ENCODE peak calls at places on chromosomes 3 and 15, in four cellular contexts. K is neural progenitor cell, T is B cell, N is breast epithelium. U is an unnamed sample.
A peak's percentile ranks its signal among the peaks of the same experiment; 100 is the strongest.

GRCh38 chr15:101133751-101134261 is 118.0 kb downstream of the CHSY1 start:
- DNase-seq in N (no peak), T (no peak), K (no peak), U (no peak)

GRCh38 chr15:91824256-91824655 is 29.3 kb upstream of the SLCO3A1 start:
- DNase-seq in N (no peak), T (no peak), K (no peak), U (no peak)

GRCh38 chr15:56102401-56102800 is 109.0 kb upstream of the NEDD4 start:
- DNase-seq in T (no peak), N (no peak), K (no peak), U (no peak)

GRCh38 chr15:92651877-92652575 is 3.5 kb downstream of the FAM174B start:
- DNase-seq in N (no peak), K (no peak), T (no peak), U (no peak)

GRCh38 chr3:186825294-186825821 is 17.2 kb upstream of the ADIPOQ start:
- DNase-seq in N (no peak), T (no peak), K (peak; percentile 81), U (no peak)

GRCh38 chr3:160635213-160635612 is 41.7 kb upstream of the ARL14 start:
- DNase-seq in K (no peak), N (no peak), T (no peak), U (no peak)

GRCh38 chr3:178275311-178275710 is 260.9 kb upstream of the KCNMB2 start:
- DNase-seq in T (no peak), N (no peak), K (no peak), U (no peak)

GRCh38 chr15:29569533-29570092 is 252.7 kb downstream of the TJP1 start:
- DNase-seq in T (no peak), K (peak; percentile 69), N (no peak), U (no peak)

GRCh38 chr3:12051586-12051985 is 47.4 kb downstream of the SYN2 start:
- DNase-seq in T (no peak), N (no peak), K (no peak), U (no peak)

GRCh38 chr15:39587910-39588530 is 7.1 kb downstream of the THBS1 start:
- DNase-seq in N (no peak), K (no peak), T (no peak), U (no peak)

GRCh38 chr3:141303481-141304223 is 64.7 kb upstream of the ZBTB38 start:
- DNase-seq in N (no peak), K (peak; percentile 74), T (peak; percentile 48), U (peak; percentile 76)

GRCh38 chr15:39666671-39667070 is 85.8 kb downstream of the THBS1 start:
- DNase-seq in T (no peak), K (peak; percentile 40), N (no peak), U (no peak)

GRCh38 chr15:72306211-72306785 is 13.7 kb downstream of the CELF6 start:
- DNase-seq in T (no peak), N (no peak), K (peak; percentile 76), U (peak; percentile 34)

GRCh38 chr3:58529516-58530353 is 7.3 kb downstream of the ACOX2 start:
- DNase-seq in K (peak; percentile 86), N (no peak), T (no peak), U (no peak)

GRCh38 chr15:73944161-73945099 is 18.2 kb downstream of the LOXL1 start:
- DNase-seq in K (peak; percentile 95), N (no peak), T (no peak), U (no peak)

GRCh38 chr3:13282528-13282985 is 137.6 kb downstream of the NUP210 start:
- DNase-seq in N (no peak), T (peak; percentile 84), K (peak; percentile 77), U (peak; percentile 61)

GRCh38 chr15:80818996-80819395 is 39.8 kb downstream of the CEMIP start:
- DNase-seq in N (no peak), K (no peak), T (no peak), U (no peak)

GRCh38 chr3:171458857-171459129 is 1.4 kb downstream of the TNIK start:
- DNase-seq in K (peak; percentile 48), T (no peak), N (no peak), U (no peak)

GRCh38 chr15:61830536-61831330 is 229.5 kb downstream of the VPS13C start:
- DNase-seq in T (no peak), K (no peak), N (no peak), U (no peak)

GRCh38 chr3:66486646-66487045 is 14.2 kb downstream of the LRIG1 start:
- DNase-seq in T (no peak), K (no peak), N (no peak), U (no peak)

GRCh38 chr15:80626643-80627120 is 68.4 kb upstream of the ABHD17C start:
- DNase-seq in N (no peak), K (no peak), T (no peak), U (no peak)

GRCh38 chr3:24145981-24146822 is 201.1 kb downstream of the NR1D2 start:
- DNase-seq in K (no peak), T (no peak), N (no peak), U (no peak)

GRCh38 chr3:47133641-47134040 is 30.3 kb downstream of the SETD2 start:
- DNase-seq in K (no peak), T (no peak), N (no peak), U (no peak)

GRCh38 chr3:185825639-185826481 is 1.0 kb upstream of the IGF2BP2 start:
- DNase-seq in T (no peak), N (no peak), K (peak; percentile 72), U (peak; percentile 70)

GRCh38 chr15:40222146-40222545 is 16.7 kb upstream of the PAK6 start:
- DNase-seq in K (no peak), T (no peak), N (no peak), U (no peak)

GRCh38 chr15:68223171-68223570 is 6.4 kb downstream of the CLN6 start:
- DNase-seq in T (no peak), N (no peak), K (no peak), U (no peak)

GRCh38 chr15:58903232-58903631 is 30.2 kb downstream of the SLTM start:
- DNase-seq in T (no peak), K (no peak), N (no peak), U (no peak)

GRCh38 chr3:162295323-162295983 is 798.8 kb downstream of the OTOL1 start:
- DNase-seq in N (no peak), T (no peak), K (no peak), U (no peak)

GRCh38 chr3:138950006-138950644 is 3.1 kb downstream of the FOXL2NB start:
- DNase-seq in N (no peak), T (peak; percentile 55), K (peak; percentile 77), U (peak; percentile 43)

GRCh38 chr3:14605070-14605469 is 46.5 kb upstream of the CCDC174 start:
- DNase-seq in N (no peak), T (no peak), K (no peak), U (no peak)

GRCh38 chr3:129182390-129183180 is 1.1 kb downstream of the CNBP start:
- DNase-seq in T (no peak), N (no peak), K (peak; percentile 12), U (no peak)

GRCh38 chr3:100627491-100627890 is 18.1 kb downstream of the ADGRG7 start:
- DNase-seq in T (no peak), K (no peak), N (no peak), U (no peak)

DNA sequence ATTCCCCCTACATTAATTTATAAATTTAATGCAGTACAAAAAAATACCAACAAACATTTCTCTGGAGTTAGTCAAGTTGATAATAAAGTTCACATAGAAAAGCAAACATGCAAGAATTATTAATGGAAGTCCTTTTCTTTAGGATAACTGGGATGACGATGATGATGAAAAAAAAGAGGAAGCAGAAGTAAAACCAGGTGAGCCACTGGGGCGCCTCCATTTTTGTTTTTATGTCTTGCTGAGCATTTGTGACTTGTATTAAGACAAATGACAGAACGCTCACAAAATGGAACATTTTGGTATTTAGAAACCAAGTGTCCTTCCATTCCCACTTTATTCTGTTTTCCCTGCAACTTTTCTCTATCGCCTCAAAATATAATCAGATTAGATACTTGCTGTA is 13.8 kb downstream of the EIF3J start:
- DNase-seq in N (no peak), K (no peak), T (no peak), U (no peak)
- TF ChIP-seq CTCF in N (no peak), K (no peak), T (no peak), U (no peak)

GRCh38 chr3:9915252-9916141 is 1.4 kb upstream of the IL17RC start:
- DNase-seq in N (peak; percentile 67), T (peak; percentile 54), K (peak; percentile 78), U (peak; percentile 68)
- TF ChIP-seq CTCF in N (no peak), T (no peak), K (peak; percentile 31), U (peak; percentile 40)

DNA sequence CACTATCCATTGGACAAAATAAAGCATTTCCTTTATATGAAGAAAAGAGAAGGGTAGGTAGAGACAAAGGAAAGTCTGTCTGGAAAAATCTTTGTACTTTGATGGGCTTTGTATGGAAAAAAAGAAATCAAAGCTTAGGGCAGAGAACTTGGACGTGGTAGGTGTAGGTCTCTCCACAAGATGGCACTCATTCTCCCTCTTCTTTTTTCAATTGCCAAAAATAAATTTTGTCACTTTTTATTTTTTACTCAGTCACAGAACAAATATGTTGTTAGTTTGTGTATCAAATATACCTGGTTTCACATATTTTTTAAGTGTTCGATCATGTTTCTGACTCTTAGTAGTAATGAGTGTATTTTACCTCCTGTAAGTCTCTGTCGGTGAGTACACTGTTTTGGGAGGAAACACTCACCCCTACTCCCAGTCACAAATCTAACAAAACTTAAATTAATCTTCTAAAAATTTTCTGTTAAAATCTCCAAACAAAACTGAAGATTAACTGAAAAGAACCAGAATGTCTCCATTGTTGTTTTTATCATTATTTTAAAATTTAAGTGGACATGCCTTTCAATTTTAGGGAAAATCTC is 415.8 kb upstream of the GOLIM4 start:
- DNase-seq in T (no peak), N (no peak), K (no peak), U (no peak)
- TF ChIP-seq CTCF in T (no peak), N (no peak), K (peak; percentile 72), U (peak; percentile 42)

DNA sequence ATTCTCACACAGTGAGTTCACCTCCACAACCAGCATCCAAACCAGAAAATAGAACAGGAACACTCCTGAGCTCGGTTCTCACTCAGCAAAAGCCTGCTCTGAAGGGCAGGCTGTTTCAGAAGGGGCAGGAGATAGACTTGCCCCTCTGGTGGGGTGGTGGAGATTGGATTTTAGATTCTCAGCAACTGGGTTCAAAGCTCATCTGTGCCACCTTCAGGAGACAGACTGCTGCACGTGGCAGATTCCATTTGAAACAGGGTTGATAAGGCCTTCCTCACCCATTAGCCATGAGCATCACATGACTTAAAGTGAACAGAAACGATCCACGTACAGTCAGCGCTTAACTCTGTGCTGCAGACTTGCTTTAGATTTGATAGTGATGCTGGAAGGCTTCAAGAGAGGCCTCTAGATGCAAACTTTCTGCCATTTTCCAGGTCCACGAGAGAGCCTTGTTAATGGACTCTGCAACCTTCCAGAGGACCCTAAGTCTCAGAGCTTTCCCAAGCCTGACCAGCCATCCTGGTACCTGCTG is 35.0 kb upstream of the MGLL start:
- DNase-seq in T (no peak), N (no peak), K (no peak), U (peak; percentile 49)
- TF ChIP-seq CTCF in T (no peak), N (no peak), K (peak; percentile 13), U (peak; percentile 40)

U was measured in GM13976.